ENCODE peak calls at places on chromosomes 13 and 19, in nine cellular contexts. One of them, this sample, is unnamed.

GRCh38 chr13:27573265-27573664 is 47.1 kb downstream of the LNX2 start:
- DNase-seq in hepatocyte: peak
- DNase-seq in mammary epithelial cell: peak
- DNase-seq in choroid plexus epithelial cell: peak
- DNase-seq in CD4-positive, alpha-beta T cell: no peak
- DNase-seq in progenitor cell of endocrine pancreas: no peak
- DNase-seq in RWPE1: peak
- DNase-seq in GM23338: no peak
- DNase-seq in left ventricle myocardium inferior: no peak
- DNase-seq in this sample: no peak

GRCh38 chr19:56946164-56946563 is 105.6 kb upstream of the PEG3 start:
- DNase-seq in hepatocyte: no peak
- DNase-seq in mammary epithelial cell: no peak
- DNase-seq in choroid plexus epithelial cell: no peak
- DNase-seq in CD4-positive, alpha-beta T cell: no peak
- DNase-seq in progenitor cell of endocrine pancreas: no peak
- DNase-seq in RWPE1: no peak
- DNase-seq in GM23338: no peak
- DNase-seq in left ventricle myocardium inferior: no peak
- DNase-seq in this sample: no peak

GRCh38 chr13:99572131-99572530 is 70.9 kb downstream of the TM9SF2 start:
- DNase-seq in hepatocyte: no peak
- DNase-seq in mammary epithelial cell: no peak
- DNase-seq in choroid plexus epithelial cell: no peak
- DNase-seq in CD4-positive, alpha-beta T cell: no peak
- DNase-seq in progenitor cell of endocrine pancreas: no peak
- DNase-seq in RWPE1: no peak
- DNase-seq in GM23338: no peak
- DNase-seq in left ventricle myocardium inferior: no peak
- DNase-seq in this sample: no peak

GRCh38 chr13:73171926-73172325 is 113.1 kb downstream of the KLF5 start:
- DNase-seq in hepatocyte: peak
- DNase-seq in mammary epithelial cell: peak
- DNase-seq in choroid plexus epithelial cell: peak
- DNase-seq in CD4-positive, alpha-beta T cell: no peak
- DNase-seq in progenitor cell of endocrine pancreas: no peak
- DNase-seq in RWPE1: no peak
- DNase-seq in GM23338: peak
- DNase-seq in left ventricle myocardium inferior: no peak
- DNase-seq in this sample: no peak

GRCh38 chr13:26946675-26947342 is 186.2 kb upstream of the GPR12 start:
- DNase-seq in hepatocyte: peak
- DNase-seq in mammary epithelial cell: peak
- DNase-seq in choroid plexus epithelial cell: peak
- DNase-seq in CD4-positive, alpha-beta T cell: no peak
- DNase-seq in progenitor cell of endocrine pancreas: no peak
- DNase-seq in RWPE1: peak
- DNase-seq in GM23338: peak
- DNase-seq in left ventricle myocardium inferior: no peak
- DNase-seq in this sample: no peak

GRCh38 chr13:83515267-83515666 is 367.0 kb downstream of the SLITRK1 start:
- DNase-seq in hepatocyte: no peak
- DNase-seq in mammary epithelial cell: peak
- DNase-seq in choroid plexus epithelial cell: peak
- DNase-seq in CD4-positive, alpha-beta T cell: no peak
- DNase-seq in progenitor cell of endocrine pancreas: no peak
- DNase-seq in RWPE1: peak
- DNase-seq in GM23338: no peak
- DNase-seq in left ventricle myocardium inferior: no peak
- DNase-seq in this sample: no peak

GRCh38 chr19:30557212-30557611 is 185.0 kb downstream of the ZNF536 start:
- DNase-seq in hepatocyte: no peak
- DNase-seq in mammary epithelial cell: no peak
- DNase-seq in choroid plexus epithelial cell: no peak
- DNase-seq in CD4-positive, alpha-beta T cell: no peak
- DNase-seq in progenitor cell of endocrine pancreas: no peak
- DNase-seq in RWPE1: peak
- DNase-seq in GM23338: no peak
- DNase-seq in left ventricle myocardium inferior: no peak
- DNase-seq in this sample: no peak

GRCh38 chr19:41997121-41997850 is 3.3 kb upstream of the ATP1A3 start:
- DNase-seq in hepatocyte: peak
- DNase-seq in mammary epithelial cell: peak
- DNase-seq in choroid plexus epithelial cell: peak
- DNase-seq in CD4-positive, alpha-beta T cell: peak
- DNase-seq in progenitor cell of endocrine pancreas: peak
- DNase-seq in RWPE1: peak
- DNase-seq in GM23338: peak
- DNase-seq in left ventricle myocardium inferior: peak
- DNase-seq in this sample: peak

GRCh38 chr19:14383556-14383897 is 2.3 kb downstream of the ADGRE5 start:
- DNase-seq in hepatocyte: no peak
- DNase-seq in mammary epithelial cell: no peak
- DNase-seq in choroid plexus epithelial cell: no peak
- DNase-seq in CD4-positive, alpha-beta T cell: no peak
- DNase-seq in progenitor cell of endocrine pancreas: no peak
- DNase-seq in RWPE1: no peak
- DNase-seq in GM23338: no peak
- DNase-seq in left ventricle myocardium inferior: peak
- DNase-seq in this sample: no peak

GRCh38 chr13:43374621-43375020 is 351.2 kb downstream of the DNAJC15 start:
- DNase-seq in hepatocyte: no peak
- DNase-seq in mammary epithelial cell: no peak
- DNase-seq in choroid plexus epithelial cell: peak
- DNase-seq in CD4-positive, alpha-beta T cell: no peak
- DNase-seq in progenitor cell of endocrine pancreas: no peak
- DNase-seq in RWPE1: no peak
- DNase-seq in GM23338: no peak
- DNase-seq in left ventricle myocardium inferior: no peak
- DNase-seq in this sample: no peak

GRCh38 chr19:492091-492531 is 4.2 kb upstream of the MADCAM1 start:
- DNase-seq in hepatocyte: peak
- DNase-seq in mammary epithelial cell: no peak
- DNase-seq in choroid plexus epithelial cell: no peak
- DNase-seq in CD4-positive, alpha-beta T cell: peak
- DNase-seq in progenitor cell of endocrine pancreas: no peak
- DNase-seq in RWPE1: no peak
- DNase-seq in GM23338: peak
- DNase-seq in left ventricle myocardium inferior: no peak
- DNase-seq in this sample: no peak

GRCh38 chr13:23365652-23366051 is 67.8 kb downstream of the SACS start:
- DNase-seq in hepatocyte: no peak
- DNase-seq in mammary epithelial cell: no peak
- DNase-seq in choroid plexus epithelial cell: no peak
- DNase-seq in CD4-positive, alpha-beta T cell: no peak
- DNase-seq in progenitor cell of endocrine pancreas: no peak
- DNase-seq in RWPE1: no peak
- DNase-seq in GM23338: no peak
- DNase-seq in left ventricle myocardium inferior: no peak
- DNase-seq in this sample: no peak

GRCh38 chr19:46402725-46403124 is 10.6 kb downstream of the CCDC8 start:
- DNase-seq in hepatocyte: peak
- DNase-seq in mammary epithelial cell: no peak
- DNase-seq in choroid plexus epithelial cell: no peak
- DNase-seq in CD4-positive, alpha-beta T cell: no peak
- DNase-seq in progenitor cell of endocrine pancreas: no peak
- DNase-seq in RWPE1: no peak
- DNase-seq in GM23338: no peak
- DNase-seq in left ventricle myocardium inferior: no peak
- DNase-seq in this sample: no peak

DNA sequence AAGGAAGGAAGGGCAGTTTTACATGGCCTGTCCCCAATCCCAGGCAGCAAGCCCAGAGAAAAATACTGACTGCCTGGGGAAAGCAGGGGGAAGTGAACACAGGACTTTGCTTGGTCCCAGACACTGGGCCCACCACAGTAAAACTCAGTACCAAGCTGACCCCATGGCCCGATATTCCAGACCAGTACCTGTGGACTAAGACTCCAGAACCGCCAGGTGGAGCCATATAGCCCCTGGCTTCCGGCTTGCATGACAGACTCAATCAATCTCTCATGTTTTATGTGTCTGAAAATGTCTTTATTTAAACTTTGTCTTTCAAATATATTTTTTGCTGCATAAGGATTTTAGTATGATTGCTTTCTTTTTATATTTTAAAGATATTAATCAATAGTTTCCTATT is 767.9 kb upstream of the SLITRK6 start:
- DNase-seq in hepatocyte: peak
- DNase-seq in mammary epithelial cell: no peak
- DNase-seq in choroid plexus epithelial cell: no peak
- DNase-seq in CD4-positive, alpha-beta T cell: no peak
- DNase-seq in progenitor cell of endocrine pancreas: no peak
- DNase-seq in RWPE1: no peak
- DNase-seq in GM23338: peak
- DNase-seq in left ventricle myocardium inferior: no peak
- DNase-seq in this sample: no peak
- TF ChIP-seq CTCF in hepatocyte: peak
- TF ChIP-seq CTCF in mammary epithelial cell: peak
- TF ChIP-seq CTCF in choroid plexus epithelial cell: peak
- TF ChIP-seq CTCF in CD4-positive, alpha-beta T cell: no peak
- TF ChIP-seq CTCF in progenitor cell of endocrine pancreas: peak
- TF ChIP-seq CTCF in RWPE1: no peak
- TF ChIP-seq CTCF in GM23338: peak
- TF ChIP-seq CTCF in left ventricle myocardium inferior: no peak
- TF ChIP-seq CTCF in this sample: no peak

DNA sequence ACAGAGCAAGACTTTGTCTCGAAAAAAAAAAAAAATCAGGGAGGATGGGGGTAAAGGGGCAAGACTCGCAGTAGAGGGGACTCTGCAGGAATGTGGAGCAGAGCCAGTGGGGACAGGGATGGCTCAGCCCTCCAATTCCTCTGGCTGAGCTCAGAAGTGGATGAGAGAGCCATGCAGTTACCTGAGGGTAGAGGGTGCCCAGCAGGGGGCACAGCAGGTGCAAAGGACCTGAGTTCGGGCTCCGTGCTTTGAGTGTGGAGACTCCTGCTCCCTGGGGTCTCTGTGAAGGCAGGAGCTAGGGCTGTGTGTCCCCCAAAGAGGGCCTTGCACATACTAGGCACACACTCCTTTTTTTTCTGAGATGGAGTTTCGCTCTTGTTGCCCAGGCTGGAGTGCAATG is 7.7 kb downstream of the DOCK6 start:
- DNase-seq in hepatocyte: no peak
- DNase-seq in mammary epithelial cell: no peak
- DNase-seq in choroid plexus epithelial cell: no peak
- DNase-seq in CD4-positive, alpha-beta T cell: no peak
- DNase-seq in progenitor cell of endocrine pancreas: no peak
- DNase-seq in RWPE1: no peak
- DNase-seq in GM23338: peak
- DNase-seq in left ventricle myocardium inferior: no peak
- DNase-seq in this sample: no peak
- TF ChIP-seq CTCF in hepatocyte: no peak
- TF ChIP-seq CTCF in mammary epithelial cell: peak
- TF ChIP-seq CTCF in choroid plexus epithelial cell: peak
- TF ChIP-seq CTCF in CD4-positive, alpha-beta T cell: no peak
- TF ChIP-seq CTCF in progenitor cell of endocrine pancreas: peak
- TF ChIP-seq CTCF in RWPE1: no peak
- TF ChIP-seq CTCF in GM23338: peak
- TF ChIP-seq CTCF in left ventricle myocardium inferior: peak
- TF ChIP-seq CTCF in this sample: no peak

GRCh38 chr19:50478901-50479715 is 2.5 kb upstream of the GARIN5A start:
- DNase-seq in hepatocyte: no peak
- DNase-seq in mammary epithelial cell: peak
- DNase-seq in choroid plexus epithelial cell: peak
- DNase-seq in CD4-positive, alpha-beta T cell: no peak
- DNase-seq in progenitor cell of endocrine pancreas: no peak
- DNase-seq in RWPE1: peak
- DNase-seq in GM23338: peak
- DNase-seq in left ventricle myocardium inferior: no peak
- DNase-seq in this sample: no peak
- TF ChIP-seq CTCF in hepatocyte: peak
- TF ChIP-seq CTCF in mammary epithelial cell: peak
- TF ChIP-seq CTCF in choroid plexus epithelial cell: peak
- TF ChIP-seq CTCF in CD4-positive, alpha-beta T cell: no peak
- TF ChIP-seq CTCF in progenitor cell of endocrine pancreas: peak
- TF ChIP-seq CTCF in RWPE1: peak
- TF ChIP-seq CTCF in GM23338: peak
- TF ChIP-seq CTCF in left ventricle myocardium inferior: peak
- TF ChIP-seq CTCF in this sample: no peak

DNA sequence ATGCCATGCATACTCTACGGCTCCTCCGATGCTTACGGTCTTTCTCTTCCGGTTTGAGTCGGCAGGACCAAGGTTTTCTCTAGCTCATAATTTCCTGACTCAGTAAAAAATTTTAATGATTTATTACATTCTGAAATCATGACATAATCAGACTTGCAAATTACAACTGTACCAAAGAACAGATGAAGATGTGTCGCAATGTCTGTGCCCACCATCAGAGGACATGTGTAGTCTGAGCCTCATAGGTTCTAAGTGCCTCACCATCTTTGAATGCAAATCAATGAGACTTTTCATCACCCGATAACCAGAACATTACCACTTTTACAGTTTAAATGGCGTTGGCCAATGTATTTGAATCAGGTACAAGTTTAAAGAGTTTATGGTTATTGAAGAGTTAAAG is 213.1 kb downstream of the NHLRC3 start:
- DNase-seq in hepatocyte: no peak
- DNase-seq in mammary epithelial cell: no peak
- DNase-seq in choroid plexus epithelial cell: no peak
- DNase-seq in CD4-positive, alpha-beta T cell: no peak
- DNase-seq in progenitor cell of endocrine pancreas: no peak
- DNase-seq in RWPE1: no peak
- DNase-seq in GM23338: no peak
- DNase-seq in left ventricle myocardium inferior: no peak
- DNase-seq in this sample: no peak
- TF ChIP-seq CTCF in hepatocyte: no peak
- TF ChIP-seq CTCF in mammary epithelial cell: no peak
- TF ChIP-seq CTCF in choroid plexus epithelial cell: no peak
- TF ChIP-seq CTCF in CD4-positive, alpha-beta T cell: no peak
- TF ChIP-seq CTCF in progenitor cell of endocrine pancreas: no peak
- TF ChIP-seq CTCF in RWPE1: no peak
- TF ChIP-seq CTCF in GM23338: no peak
- TF ChIP-seq CTCF in left ventricle myocardium inferior: no peak
- TF ChIP-seq CTCF in this sample: no peak

GRCh38 chr13:28680541-28680940 is 21.6 kb downstream of the POMP start:
- DNase-seq in hepatocyte: no peak
- DNase-seq in mammary epithelial cell: no peak
- DNase-seq in choroid plexus epithelial cell: no peak
- DNase-seq in CD4-positive, alpha-beta T cell: no peak
- DNase-seq in progenitor cell of endocrine pancreas: no peak
- DNase-seq in RWPE1: no peak
- DNase-seq in GM23338: no peak
- DNase-seq in left ventricle myocardium inferior: no peak
- DNase-seq in this sample: no peak

GRCh38 chr13:28684257-28684656 is 25.3 kb downstream of the POMP start:
- DNase-seq in hepatocyte: peak
- DNase-seq in mammary epithelial cell: peak
- DNase-seq in choroid plexus epithelial cell: peak
- DNase-seq in CD4-positive, alpha-beta T cell: no peak
- DNase-seq in progenitor cell of endocrine pancreas: no peak
- DNase-seq in RWPE1: no peak
- DNase-seq in GM23338: peak
- DNase-seq in left ventricle myocardium inferior: no peak
- DNase-seq in this sample: no peak

GRCh38 chr13:28679628-28680027 is 20.7 kb downstream of the POMP start:
- DNase-seq in hepatocyte: peak
- DNase-seq in mammary epithelial cell: no peak
- DNase-seq in choroid plexus epithelial cell: peak
- DNase-seq in CD4-positive, alpha-beta T cell: no peak
- DNase-seq in progenitor cell of endocrine pancreas: no peak
- DNase-seq in RWPE1: no peak
- DNase-seq in GM23338: peak
- DNase-seq in left ventricle myocardium inferior: no peak
- DNase-seq in this sample: no peak

GRCh38 chr13:28678809-28679208 is 19.9 kb downstream of the POMP start:
- DNase-seq in hepatocyte: no peak
- DNase-seq in mammary epithelial cell: no peak
- DNase-seq in choroid plexus epithelial cell: peak
- DNase-seq in CD4-positive, alpha-beta T cell: no peak
- DNase-seq in progenitor cell of endocrine pancreas: no peak
- DNase-seq in RWPE1: no peak
- DNase-seq in GM23338: peak
- DNase-seq in left ventricle myocardium inferior: no peak
- DNase-seq in this sample: no peak
- TF ChIP-seq CTCF in hepatocyte: peak
- TF ChIP-seq CTCF in mammary epithelial cell: peak
- TF ChIP-seq CTCF in choroid plexus epithelial cell: peak
- TF ChIP-seq CTCF in CD4-positive, alpha-beta T cell: no peak
- TF ChIP-seq CTCF in progenitor cell of endocrine pancreas: peak
- TF ChIP-seq CTCF in RWPE1: no peak
- TF ChIP-seq CTCF in GM23338: peak
- TF ChIP-seq CTCF in left ventricle myocardium inferior: no peak
- TF ChIP-seq CTCF in this sample: no peak